ENCODE peak calls at places on chromosome 14, in ten cellular contexts. A is cortex of kidney; O is NT2/D1; B is HT1080; Y is activated CD4-positive, alpha-beta T cell treated with anti-CD3 and anti-CD28 coated beads for 48 hours; M is AG20443; X is cardiac fibroblast; I is left lobe of liver; N is AG04450; W is GM12864. F is an unnamed sample.

GRCh38 chr14:77319416-77319815 is 1.3 kb downstream of the POMT2 start:
- DNase-seq in A (no peak), W (no peak), M (no peak), O (no peak), I (peak), B (no peak), X (no peak), Y (no peak), N (no peak), F (no peak)

GRCh38 chr14:24271834-24272263 is 452 bp upstream of the RABGGTA start:
- DNase-seq in B (no peak), A (no peak), N (no peak), Y (no peak), M (no peak), O (no peak), W (no peak), X (no peak), I (no peak), F (no peak)

GRCh38 chr14:88831285-88831684 is 6.8 kb downstream of the TTC8 start:
- DNase-seq in B (peak), Y (no peak), M (peak), W (no peak), A (no peak), O (no peak), I (no peak), N (no peak), X (peak), F (peak)

GRCh38 chr14:76955575-76956252 is 72.8 kb downstream of the IRF2BPL start:
- DNase-seq in B (peak), M (peak), A (no peak), N (no peak), I (peak), X (peak), O (no peak), Y (peak), W (no peak), F (peak)

GRCh38 chr14:92224348-92224954 is 98.5 kb upstream of the SLC24A4 start:
- DNase-seq in A (no peak), W (no peak), O (no peak), B (peak), X (peak), Y (no peak), M (no peak), I (no peak), N (no peak), F (peak)

GRCh38 chr14:69043007-69043444 is 63.9 kb upstream of the ACTN1 start:
- DNase-seq in N (no peak), I (peak), B (no peak), O (no peak), Y (no peak), W (no peak), A (no peak), X (no peak), M (no peak), F (no peak)

GRCh38 chr14:80979951-80980350 is 24.5 kb downstream of the TSHR start:
- DNase-seq in W (no peak), M (no peak), X (no peak), Y (no peak), I (no peak), B (no peak), N (no peak), A (no peak), O (no peak), F (no peak)

GRCh38 chr14:36519431-36520321 is at the start of gene NKX2-1:
- DNase-seq in W (no peak), A (no peak), Y (peak), B (no peak), M (no peak), X (no peak), O (no peak), I (no peak), N (no peak), F (no peak)

GRCh38 chr14:97785495-97785894 is 988.3 kb downstream of the VRK1 start:
- DNase-seq in Y (no peak), A (no peak), O (no peak), M (no peak), I (no peak), N (no peak), W (no peak), X (no peak), B (no peak), F (no peak)

GRCh38 chr14:70714055-70714550 is 72.4 kb downstream of the TTC9 start:
- DNase-seq in Y (peak), M (peak), B (peak), X (peak), O (peak), A (no peak), I (no peak), W (peak), N (peak), F (peak)

GRCh38 chr14:37150414-37150813 is 22.0 kb downstream of the SLC25A21 start:
- DNase-seq in Y (no peak), W (no peak), X (peak), O (no peak), I (no peak), A (no peak), N (peak), M (peak), B (peak), F (peak)

GRCh38 chr14:95515080-95515489 is 1.4 kb downstream of the SYNE3 start:
- DNase-seq in Y (peak), B (no peak), I (no peak), A (no peak), X (no peak), N (no peak), M (peak), W (no peak), O (no peak), F (peak)

GRCh38 chr14:58272589-58273372 is 25.6 kb upstream of the ARID4A start:
- DNase-seq in O (no peak), X (peak), A (no peak), Y (no peak), I (peak), B (no peak), M (peak), N (peak), W (no peak), F (peak)

GRCh38 chr14:22282429-22282828 is 306.6 kb downstream of the DAD1 start:
- DNase-seq in O (no peak), A (no peak), X (no peak), Y (no peak), I (no peak), N (no peak), B (no peak), M (no peak), W (no peak), F (no peak)

GRCh38 chr14:70027785-70028428 is 148.7 kb downstream of the SMOC1 start:
- DNase-seq in W (no peak), N (no peak), A (no peak), Y (peak), B (peak), I (peak), M (peak), X (peak), O (peak), F (peak)

GRCh38 chr14:55297611-55298323 is 26.5 kb downstream of the FBXO34 start:
- DNase-seq in A (no peak), B (no peak), W (peak), M (no peak), Y (peak), I (no peak), O (no peak), X (no peak), N (no peak), F (peak)

GRCh38 chr14:98136420-98136819 is 1135.6 kb downstream of the BCL11B start:
- DNase-seq in M (no peak), W (no peak), A (no peak), I (no peak), X (no peak), N (no peak), O (no peak), Y (peak), B (no peak), F (no peak)

GRCh38 chr14:94770251-94770749 is 387 bp upstream of the GSC start:
- DNase-seq in A (no peak), N (no peak), Y (no peak), B (no peak), O (no peak), X (no peak), I (no peak), M (no peak), W (no peak), F (no peak)

GRCh38 chr14:96413526-96413925 is 21.6 kb downstream of the AK7 start:
- DNase-seq in O (no peak), I (no peak), W (no peak), B (no peak), X (no peak), A (no peak), N (no peak), Y (no peak), M (peak), F (no peak)

GRCh38 chr14:49688701-49689030 is 652 bp upstream of the POLE2 start:
- DNase-seq in X (no peak), I (no peak), N (no peak), Y (no peak), M (no peak), B (no peak), O (no peak), A (no peak), W (no peak), F (no peak)

GRCh38 chr14:68291820-68292219 is 472.2 kb downstream of the RAD51B start:
- DNase-seq in B (no peak), X (no peak), W (no peak), I (no peak), O (peak), N (no peak), A (no peak), Y (no peak), M (no peak), F (no peak)

GRCh38 chr14:103894034-103894722 is 34.1 kb upstream of the TDRD9 start:
- DNase-seq in X (no peak), Y (no peak), B (no peak), A (no peak), M (no peak), O (no peak), N (no peak), I (peak), W (no peak), F (no peak)

GRCh38 chr14:100398044-100398443 is 74.9 kb downstream of the SLC25A47 start:
- DNase-seq in I (no peak), A (no peak), N (no peak), Y (no peak), X (no peak), B (no peak), W (no peak), O (no peak), M (no peak), F (peak)

GRCh38 chr14:37343307-37344094 is 145.8 kb downstream of the MIPOL1 start:
- DNase-seq in X (no peak), M (no peak), Y (no peak), W (no peak), O (no peak), A (no peak), I (no peak), N (peak), B (no peak), F (no peak)

GRCh38 chr14:91356218-91356763 is 61.3 kb downstream of the CCDC88C start:
- DNase-seq in M (no peak), A (no peak), W (no peak), Y (no peak), N (no peak), X (no peak), I (no peak), O (no peak), B (no peak), F (no peak)

GRCh38 chr14:90354551-90355298 is 23.0 kb upstream of the NRDE2 start:
- DNase-seq in A (no peak), M (no peak), O (no peak), B (no peak), X (no peak), N (no peak), Y (no peak), I (no peak), W (no peak), F (no peak)

GRCh38 chr14:67663633-67664032 is 10.8 kb downstream of the VTI1B start:
- DNase-seq in X (no peak), A (no peak), I (no peak), W (no peak), O (no peak), B (no peak), Y (no peak), N (no peak), M (no peak), F (peak)

GRCh38 chr14:55814873-55815272 is 234.9 kb downstream of the KTN1 start:
- DNase-seq in Y (no peak), X (peak), A (no peak), B (no peak), O (no peak), I (no peak), W (no peak), M (no peak), N (no peak), F (no peak)

GRCh38 chr14:61477845-61478438 is 156.6 kb downstream of the PRKCH start:
- DNase-seq in Y (peak), M (no peak), O (no peak), W (no peak), I (peak), X (peak), B (peak), N (no peak), A (no peak), F (peak)

GRCh38 chr14:105525326-105525725 is 1.1 kb upstream of the TMEM121 start:
- DNase-seq in B (no peak), I (no peak), M (no peak), Y (no peak), O (no peak), A (no peak), W (no peak), X (no peak), N (no peak), F (no peak)

GRCh38 chr14:94125659-94126418 is 3.6 kb downstream of the IFI27L2 start:
- DNase-seq in B (no peak), N (no peak), X (no peak), O (no peak), M (no peak), Y (no peak), A (no peak), W (no peak), I (peak), F (no peak)